ENCODE peak calls at places on chromosomes 3 and 15, in seven cellular contexts. P, R, C, N, X, D and B are unnamed samples.

GRCh38 chr15:42091753-42092665 is 2.4 kb downstream of the PLA2G4D start:
- DNase-seq in P (no peak), R (no peak), C (no peak), N (no peak), X (no peak), D (no peak), B (no peak)

GRCh38 chr3:15271785-15272381 is 60.5 kb downstream of the SH3BP5 start:
- DNase-seq in P (peak; percentile 81), R (no peak), C (no peak), N (no peak), X (no peak), D (no peak), B (no peak)

GRCh38 chr3:171169866-171170265 is 143.3 kb upstream of the SLC2A2 start:
- DNase-seq in P (no peak), R (no peak), C (no peak), N (no peak), X (no peak), D (no peak), B (no peak)

GRCh38 chr15:66092053-66092976 is 161.2 kb downstream of the MEGF11 start:
- DNase-seq in P (no peak), R (no peak), C (no peak), N (peak; percentile 48), X (no peak), D (no peak), B (no peak)

GRCh38 chr15:99955181-99955525 is 221.9 kb upstream of the LYSMD4 start:
- DNase-seq in P (no peak), R (no peak), C (no peak), N (no peak), X (no peak), D (no peak), B (no peak)

GRCh38 chr3:98966862-98967554 is 65.5 kb upstream of the DCBLD2 start:
- DNase-seq in P (no peak), R (no peak), C (no peak), N (peak; percentile 7), X (no peak), D (peak; percentile 78), B (no peak)

GRCh38 chr15:31551323-31551722 is 224.7 kb downstream of the KLF13 start:
- DNase-seq in P (no peak), R (no peak), C (no peak), N (no peak), X (no peak), D (no peak), B (no peak)

GRCh38 chr3:127831723-127832172 is 9.4 kb upstream of the MGLL start:
- DNase-seq in P (no peak), R (peak; percentile 63), C (no peak), N (peak; percentile 46), X (peak; percentile 49), D (no peak), B (peak; percentile 49)

GRCh38 chr15:41332788-41333527 is at the start of gene NUSAP1:
- DNase-seq in P (no peak), R (no peak), C (no peak), N (no peak), X (no peak), D (peak; percentile 42), B (no peak)

GRCh38 chr3:35659808-35660207 is 20.5 kb downstream of the ARPP21 start:
- DNase-seq in P (no peak), R (peak; percentile 27), C (no peak), N (no peak), X (no peak), D (no peak), B (no peak)

GRCh38 chr15:68271854-68272471 is 5.6 kb upstream of the FEM1B start:
- DNase-seq in P (no peak), R (no peak), C (no peak), N (no peak), X (peak; percentile 61), D (peak; percentile 77), B (no peak)

GRCh38 chr3:135040321-135041110 is 245.5 kb downstream of the EPHB1 start:
- DNase-seq in P (no peak), R (no peak), C (no peak), N (no peak), X (no peak), D (no peak), B (no peak)

GRCh38 chr3:70531063-70531657 is 218.7 kb upstream of the MDFIC2 start:
- DNase-seq in P (no peak), R (peak; percentile 55), C (no peak), N (no peak), X (peak; percentile 62), D (peak; percentile 21), B (no peak)

GRCh38 chr15:69648215-69648614 is 195.6 kb downstream of the RPLP1 start:
- DNase-seq in P (no peak), R (peak; percentile 3), C (no peak), N (peak; percentile 19), X (no peak), D (no peak), B (no peak)

GRCh38 chr15:79193157-79193948 is 89.2 kb upstream of the ANKRD34C start:
- DNase-seq in P (no peak), R (no peak), C (no peak), N (no peak), X (no peak), D (no peak), B (no peak)

GRCh38 chr3:43692085-43692484 is 1.3 kb downstream of the ABHD5 start:
- DNase-seq in P (no peak), R (no peak), C (no peak), N (no peak), X (no peak), D (no peak), B (no peak)

GRCh38 chr3:127182848-127183714 is 9.8 kb upstream of the PRR23E start:
- DNase-seq in P (no peak), R (no peak), C (no peak), N (no peak), X (no peak), D (no peak), B (no peak)

GRCh38 chr3:112519424-112520001 is 20.2 kb upstream of the BTLA start:
- DNase-seq in P (no peak), R (peak; percentile 62), C (peak; percentile 28), N (peak; percentile 61), X (peak; percentile 91), D (peak; percentile 50), B (no peak)